ENCODE peak calls at places on chromosomes 4 and X, in four cellular contexts. X is H1, W is HepG2, C is GM12878. B is an unnamed sample.

GRCh38 chrX:106672527-106672926 is 54.0 kb upstream of the RNF128 start:
- DNase-seq in X (no peak), W (no peak), C (no peak), B (no peak)

GRCh38 chrX:40391662-40392061 is 189.1 kb upstream of the ATP6AP2 start:
- DNase-seq in X (no peak), W (no peak), C (no peak), B (no peak)

GRCh38 chr4:75037253-75037652 is 104.3 kb downstream of the PARM1 start:
- DNase-seq in X (no peak), W (no peak), C (peak; percentile 23), B (no peak)

GRCh38 chr4:6944311-6945051 is 34.9 kb downstream of the TBC1D14 start:
- DNase-seq in X (no peak), W (no peak), C (no peak), B (no peak)

GRCh38 chr4:139913995-139914394 is 240.0 kb downstream of the MAML3 start:
- DNase-seq in X (no peak), W (no peak), C (no peak), B (no peak)

GRCh38 chr4:184987493-184988031 is 30.7 kb upstream of the HELT start:
- DNase-seq in X (no peak), W (no peak), C (no peak), B (no peak)

GRCh38 chr4:11336435-11336834 is 92.3 kb downstream of the HS3ST1 start:
- DNase-seq in X (no peak), W (no peak), C (no peak), B (no peak)

GRCh38 chr4:3871181-3871852 is 105.1 kb downstream of the ADRA2C start:
- DNase-seq in X (peak; percentile 61), W (no peak), C (no peak), B (no peak)

GRCh38 chr4:8688041-8688907 is 95.7 kb downstream of the CPZ start:
- DNase-seq in X (peak; percentile 25), W (no peak), C (no peak), B (no peak)

GRCh38 chrX:149120459-149120858 is 384.6 kb downstream of the IDS start:
- DNase-seq in X (no peak), W (no peak), C (no peak), B (no peak)

GRCh38 chrX:141857479-141857878 is 19.4 kb downstream of the MAGEC3 start:
- DNase-seq in X (no peak), W (no peak), C (no peak), B (no peak)

GRCh38 chrX:69136546-69137331 is 28.5 kb downstream of the PJA1 start:
- DNase-seq in X (no peak), W (no peak), C (no peak), B (no peak)

GRCh38 chr4:95761441-95761840 is 78.5 kb upstream of the PDHA2 start:
- DNase-seq in X (no peak), W (no peak), C (no peak), B (no peak)

GRCh38 chr4:122584517-122584916 is 36.3 kb downstream of the IL21 start:
- DNase-seq in X (no peak), W (no peak), C (no peak), B (no peak)

GRCh38 chr4:104494822-104495559 is at the start of gene CXXC4:
- DNase-seq in X (peak; percentile 47), W (peak; percentile 10), C (no peak), B (no peak)

GRCh38 chr4:88964450-88964849 is 92.5 kb downstream of the FAM13A start:
- DNase-seq in X (no peak), W (no peak), C (no peak), B (no peak)

GRCh38 chr4:143558823-143559756 is 45.6 kb downstream of the SMARCA5 start:
- DNase-seq in X (peak; percentile 78), W (peak; percentile 86), C (peak; percentile 50), B (peak; percentile 39)

GRCh38 chr4:119897260-119897659 is 169.4 kb downstream of the MAD2L1 start:
- DNase-seq in X (no peak), W (no peak), C (no peak), B (no peak)

GRCh38 chr4:109921384-109921808 is 8.7 kb downstream of the EGF start:
- DNase-seq in X (no peak), W (no peak), C (no peak), B (no peak)

GRCh38 chr4:38384962-38385285 is 279.1 kb upstream of the KLF3 start:
- DNase-seq in X (no peak), W (no peak), C (no peak), B (no peak)

GRCh38 chrX:40146471-40147398 is 49.0 kb upstream of the BCOR start:
- DNase-seq in X (no peak), W (no peak), C (no peak), B (no peak)

GRCh38 chrX:101219840-101220191 is 230 bp downstream of the DRP2 start:
- DNase-seq in X (no peak), W (no peak), C (no peak), B (no peak)

GRCh38 chrX:50680990-50681389 is 133.0 kb downstream of the SHROOM4 start:
- DNase-seq in X (no peak), W (no peak), C (no peak), B (no peak)

GRCh38 chrX:103730746-103731508 is 20.2 kb downstream of the TMEM31 start:
- DNase-seq in X (no peak), W (no peak), C (no peak), B (no peak)

GRCh38 chrX:46710425-46710824 is 48.5 kb downstream of the SLC9A7 start:
- DNase-seq in X (no peak), W (peak; percentile 0), C (no peak), B (no peak)

GRCh38 chr4:52904421-52904820 is 42.3 kb downstream of the RASL11B start:
- DNase-seq in X (no peak), W (no peak), C (no peak), B (no peak)

GRCh38 chr4:97953171-97953570 is 190.1 kb downstream of the STPG2 start:
- DNase-seq in X (no peak), W (no peak), C (no peak), B (no peak)

GRCh38 chrX:104679175-104679574 is 113.2 kb downstream of the IL1RAPL2 start:
- DNase-seq in X (no peak), W (no peak), C (no peak), B (no peak)

GRCh38 chr4:69860521-69861298 is 765 bp upstream of the SULT1E1 start:
- DNase-seq in X (no peak), W (peak; percentile 4), C (no peak), B (no peak)

GRCh38 chr4:66574145-66574978 is 904.1 kb upstream of the EPHA5 start:
- DNase-seq in X (no peak), W (no peak), C (no peak), B (no peak)

GRCh38 chr4:148735432-148736155 is 293.4 kb upstream of the NR3C2 start:
- DNase-seq in X (no peak), W (no peak), C (no peak), B (no peak)

GRCh38 chrX:150942958-150943594 is 40.1 kb upstream of the HMGB3 start:
- DNase-seq in X (no peak), W (no peak), C (no peak), B (no peak)
- TF ChIP-seq TAF1 in X (no peak), W (no peak), C (no peak), B (no peak)

GRCh38 chr4:26579169-26579568 is 4.7 kb upstream of the TBC1D19 start:
- DNase-seq in X (no peak), W (no peak), C (no peak), B (no peak)

GRCh38 chr4:26584725-26585124 is 841 bp downstream of the TBC1D19 start:
- DNase-seq in X (no peak), W (no peak), C (no peak), B (no peak)

GRCh38 chr4:26583865-26584652 is at the start of gene TBC1D19:
- DNase-seq in X (peak; percentile 65), W (peak; percentile 70), C (peak; percentile 56), B (peak; percentile 65)

GRCh38 chr4:26583538-26583864 is 383 bp upstream of the TBC1D19 start:
- DNase-seq in X (no peak), W (no peak), C (no peak), B (peak; percentile 3)
- TF ChIP-seq POLR2A in X (no peak), W (no peak), C (no peak), B (no peak)

GRCh38 chr4:113691676-113692075 is 69.9 kb downstream of the CAMK2D start:
- DNase-seq in X (no peak), W (no peak), C (no peak), B (no peak)

GRCh38 chr4:113693993-113694392 is 67.5 kb downstream of the CAMK2D start:
- DNase-seq in X (no peak), W (no peak), C (no peak), B (no peak)

GRCh38 chr4:113697429-113697828 is 64.1 kb downstream of the CAMK2D start:
- DNase-seq in X (no peak), W (no peak), C (no peak), B (no peak)

GRCh38 chr4:113692809-113693411 is 68.6 kb downstream of the CAMK2D start:
- DNase-seq in X (no peak), W (no peak), C (no peak), B (no peak)

GRCh38 chr4:113695328-113696169 is 66.0 kb downstream of the CAMK2D start:
- DNase-seq in X (no peak), W (peak; percentile 28), C (no peak), B (no peak)
- TF ChIP-seq TAF1 in X (no peak), W (no peak), C (no peak), B (no peak)

GRCh38 chrX:45710081-45710801 is 509.6 kb upstream of the DIPK2B start:
- DNase-seq in X (no peak), W (no peak), C (peak; percentile 69), B (no peak)
- TF ChIP-seq POLR2A in X (no peak), W (no peak), C (no peak), B (no peak)

DNA sequence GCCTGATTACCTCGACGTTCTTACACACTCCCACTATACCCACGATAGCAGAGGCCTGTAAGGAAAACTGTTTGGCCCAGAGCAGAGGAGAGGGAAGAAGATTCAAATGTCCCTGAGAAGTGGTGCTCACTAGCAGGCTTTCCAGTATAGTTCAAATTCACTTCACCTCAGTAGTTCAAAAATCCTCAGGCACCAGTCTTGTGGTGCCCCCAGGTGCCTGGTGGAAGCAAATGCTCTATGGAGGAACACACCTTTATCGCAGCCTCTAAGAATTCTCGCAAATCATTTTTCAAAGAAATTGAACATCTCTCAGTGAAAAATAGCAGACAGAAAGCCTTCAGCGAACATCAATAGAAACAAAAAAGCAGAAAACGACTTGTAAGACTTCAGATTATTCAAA is 12.2 kb upstream of the MTMR1 start:
- DNase-seq in X (no peak), W (peak; percentile 7), C (no peak), B (no peak)
- TF ChIP-seq TAF1 in X (no peak), W (no peak), C (no peak), B (no peak)

DNA sequence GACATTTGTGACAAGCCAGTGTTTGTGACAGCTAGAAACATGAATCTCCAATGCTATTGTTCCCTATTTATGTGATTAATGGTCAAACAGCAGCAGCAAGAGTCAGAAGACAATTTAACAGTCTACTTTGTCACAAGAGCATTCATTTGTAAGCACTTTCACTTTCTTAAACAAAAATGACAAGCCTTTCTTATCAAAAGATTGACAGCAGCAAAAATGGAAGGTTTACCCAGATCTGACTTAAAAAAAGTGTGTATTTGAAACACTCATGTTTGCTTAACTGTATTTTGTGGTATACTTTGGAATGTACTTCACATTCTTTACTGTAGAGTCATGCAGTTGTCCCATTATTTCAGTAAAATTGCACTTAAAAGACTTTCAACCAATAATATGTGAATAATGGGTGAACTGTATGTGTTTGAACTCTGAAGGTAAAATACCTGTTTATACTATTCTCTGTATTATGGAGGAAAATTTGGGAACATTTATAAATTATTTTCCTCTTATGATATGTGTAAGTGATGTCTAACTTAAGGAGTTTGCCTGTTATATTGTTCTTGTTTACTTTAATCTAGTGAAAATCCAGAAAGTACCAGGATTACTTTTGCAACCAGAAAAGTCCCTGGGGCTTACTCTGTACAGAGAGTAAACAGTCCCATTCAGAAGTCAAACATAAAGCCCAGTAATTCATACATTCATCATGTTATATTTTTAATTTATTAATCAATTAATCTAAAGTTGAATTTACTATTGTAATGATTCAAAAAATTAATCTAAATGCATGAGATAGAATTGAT is 314.9 kb upstream of the TRAM1L1 start:
- DNase-seq in X (no peak), W (peak; percentile 68), C (no peak), B (no peak)
- TF ChIP-seq POLR2A in X (no peak), W (no peak), C (no peak), B (no peak)